ENCODE peak calls at places on chromosomes 7 and 10, in nine cellular contexts. A is NCI-H460; O is activated T-helper 1 cell treated with anti-CD3 and anti-CD28 coated beads, Interleukin-2, amount 50 U/mL, for 16 hours; W is stimulated activated CD4-positive, alpha-beta T cell treated with anti-CD3 and anti-CD28 coated beads, Interleukin-12 subunit alpha, Interleukin-12 subunit beta, amount 100 ng/mL, for 48 hours; F is Ammon's horn; T is mucosa of descending colon; N is GM04504; D is PC-9; U is HT1080. P is an unnamed sample.

GRCh38 chr7:24793982-24794648 is 36.9 kb upstream of the GSDME start:
- DNase-seq in O (no peak), A (no peak), F (no peak), D (no peak), W (no peak), U (no peak), N (no peak), T (no peak), P (no peak)

GRCh38 chr10:69710008-69710905 is 80.2 kb downstream of the FAM241B start:
- DNase-seq in T (no peak), N (no peak), D (no peak), U (no peak), A (no peak), W (no peak), F (no peak), O (no peak), P (no peak)

GRCh38 chr10:86650151-86650550 is 4.2 kb upstream of the OPN4 start:
- DNase-seq in O (no peak), U (no peak), A (no peak), T (no peak), W (no peak), D (no peak), F (no peak), N (no peak), P (no peak)

GRCh38 chr10:60963441-60964256 is 19.7 kb upstream of the RHOBTB1 start:
- DNase-seq in D (no peak), W (no peak), F (no peak), U (peak; percentile 63), T (no peak), A (no peak), N (no peak), O (no peak), P (no peak)

GRCh38 chr7:13288516-13288915 is 601.1 kb downstream of the ARL4A start:
- DNase-seq in A (no peak), T (no peak), N (no peak), W (no peak), D (no peak), U (no peak), O (no peak), F (no peak), P (no peak)

GRCh38 chr10:119350529-119351001 is 143.2 kb downstream of the GRK5 start:
- DNase-seq in T (no peak), D (no peak), W (no peak), N (no peak), O (no peak), F (no peak), A (no peak), U (no peak), P (no peak)

GRCh38 chr7:129091484-129092002 is 36.6 kb upstream of the TNPO3 start:
- DNase-seq in U (peak; percentile 63), T (peak; percentile 93), N (peak; percentile 28), D (peak; percentile 90), W (peak; percentile 98), O (peak; percentile 87), F (peak; percentile 78), A (peak; percentile 75), P (peak; percentile 69)

GRCh38 chr7:68689087-68689433 is 909.2 kb upstream of the AUTS2 start:
- DNase-seq in A (no peak), W (no peak), F (no peak), O (no peak), N (no peak), D (no peak), T (no peak), U (no peak), P (no peak)

GRCh38 chr10:70715853-70716795 is 43.8 kb downstream of the ADAMTS14 start:
- DNase-seq in W (peak; percentile 27), O (no peak), A (peak; percentile 13), F (peak; percentile 17), U (peak; percentile 15), N (no peak), T (no peak), D (peak; percentile 69), P (no peak)

GRCh38 chr10:50367732-50368131 is 116.4 kb upstream of the ASAH2 start:
- DNase-seq in O (no peak), D (peak; percentile 24), T (no peak), W (peak; percentile 10), N (no peak), U (peak; percentile 34), F (no peak), A (peak; percentile 15), P (no peak)

GRCh38 chr7:116920359-116920758 is 32.9 kb upstream of the ST7 start:
- DNase-seq in U (no peak), F (no peak), N (no peak), W (no peak), T (no peak), D (no peak), A (no peak), O (no peak), P (no peak)